ENCODE peak calls at places on chromosome 18, in four cellular contexts. N, R, Q and J are unnamed samples.

GRCh38 chr18:77528877-77529276 is 279.2 kb downstream of the GALR1 start:
- DNase-seq in N (no peak), R (no peak), Q (no peak), J (no peak)

GRCh38 chr18:63131106-63131943 is 188.2 kb downstream of the BCL2 start:
- DNase-seq in N (peak), R (peak), Q (peak), J (no peak)

GRCh38 chr18:79211844-79212243 is 142.7 kb downstream of the ATP9B start:
- DNase-seq in N (no peak), R (no peak), Q (no peak), J (no peak)

GRCh38 chr18:48038636-48039035 is 108.2 kb upstream of the SMAD2 start:
- DNase-seq in N (no peak), R (no peak), Q (no peak), J (no peak)

GRCh38 chr18:9364242-9364641 is 29.7 kb downstream of the TWSG1 start:
- DNase-seq in N (no peak), R (no peak), Q (no peak), J (no peak)

GRCh38 chr18:31217038-31217437 is 54.4 kb upstream of the DSC1 start:
- DNase-seq in N (no peak), R (no peak), Q (no peak), J (no peak)

GRCh38 chr18:23317975-23318675 is 135.0 kb upstream of the RIOK3 start:
- DNase-seq in N (no peak), R (no peak), Q (no peak), J (no peak)

GRCh38 chr18:9020221-9020620 is 82.3 kb upstream of the NDUFV2 start:
- DNase-seq in N (no peak), R (no peak), Q (no peak), J (no peak)

DNA sequence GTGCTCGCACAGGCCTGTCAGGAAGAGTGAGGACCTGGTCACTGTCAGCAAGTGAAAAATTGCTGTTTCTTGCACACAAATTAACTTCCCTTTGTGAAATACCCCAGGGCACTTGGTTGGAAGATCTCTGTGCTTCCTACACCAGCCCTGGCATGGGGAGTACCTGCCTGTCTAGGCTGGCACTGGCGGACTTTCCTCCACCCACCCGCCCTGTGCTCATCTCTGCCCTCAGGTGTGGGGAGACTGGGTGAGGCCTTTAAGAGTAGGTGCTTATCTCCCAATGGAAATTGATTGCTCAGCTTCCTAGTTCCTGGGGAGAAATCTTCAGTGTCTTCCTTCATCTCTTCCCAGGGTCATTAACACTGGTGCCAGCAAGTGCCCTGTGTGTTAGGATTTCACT is 42.1 kb downstream of the IMPA2 start:
- DNase-seq in N (no peak), R (no peak), Q (no peak), J (no peak)
- H3K4me3 ChIP-seq in N (no peak), R (no peak), Q (no peak), J (no peak)

DNA sequence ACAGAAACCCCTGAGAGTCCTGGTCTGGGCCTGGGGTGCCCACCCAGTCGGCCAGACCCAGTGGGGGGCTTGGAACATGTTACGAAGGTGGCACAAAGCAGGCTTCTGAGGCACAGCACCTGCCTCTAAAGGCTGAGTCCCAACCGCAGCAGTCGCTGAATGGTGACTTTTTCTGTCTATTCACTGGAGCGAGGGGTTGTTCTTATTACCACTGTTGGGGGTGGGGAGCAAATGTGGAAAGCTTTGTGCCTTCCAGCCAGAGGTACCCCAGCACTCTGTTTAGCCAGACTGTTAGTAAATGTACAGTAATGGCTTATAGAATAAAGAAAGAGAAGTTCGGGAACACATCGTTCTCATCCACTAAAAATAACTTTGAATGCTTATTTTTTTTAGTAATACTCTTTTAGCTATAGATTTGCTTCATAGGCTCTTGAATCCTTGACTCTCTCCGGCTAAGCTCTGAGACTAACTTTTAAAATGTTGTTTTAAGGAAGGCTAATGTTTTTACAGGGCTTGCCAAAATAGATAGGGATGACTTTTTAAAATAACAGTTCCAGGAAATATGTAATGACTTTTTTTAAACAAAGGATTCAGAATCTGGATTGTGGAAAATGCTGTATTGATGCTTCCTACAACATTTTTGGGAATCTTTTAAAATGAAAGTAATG is 23.4 kb upstream of the PTPN2 start:
- DNase-seq in N (no peak), R (no peak), Q (no peak), J (no peak)
- H3K27ac ChIP-seq in N (no peak), R (no peak), Q (no peak), J (peak)

DNA sequence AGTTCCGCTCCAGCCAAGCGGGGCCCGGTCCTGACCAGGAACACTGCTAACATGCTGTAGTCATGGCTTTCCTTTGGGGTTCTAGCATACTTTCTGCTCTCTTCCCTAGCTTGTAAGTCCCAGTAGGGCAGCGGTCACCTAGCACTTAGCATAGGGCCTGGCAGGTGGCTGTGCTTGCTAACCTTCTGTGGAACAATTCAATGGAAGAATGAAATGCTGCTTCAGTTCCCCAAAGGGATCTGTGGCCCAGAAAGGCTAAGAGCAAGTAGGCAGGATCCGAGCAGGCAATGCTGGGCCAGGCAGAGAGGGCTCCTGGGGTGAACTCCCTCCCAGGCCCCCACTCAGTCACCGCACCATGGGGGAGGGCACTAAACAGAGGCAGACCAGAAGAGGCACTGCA is 266.8 kb downstream of the CELF4 start:
- DNase-seq in N (no peak), R (no peak), Q (no peak), J (no peak)
- H3K4me3 ChIP-seq in N (no peak), R (no peak), Q (no peak), J (no peak)

GRCh38 chr18:58205780-58206160 is 161.7 kb downstream of the NEDD4L start:
- DNase-seq in N (no peak), R (no peak), Q (no peak), J (no peak)
- H3K27ac ChIP-seq in N (no peak), R (no peak), Q (no peak), J (no peak)